ENCODE peak calls at places on chromosomes 5 and 9, in six cellular contexts. M is heart left ventricle; V is activated CD4-positive, alpha-beta T cell treated with anti-CD3 and anti-CD28 coated beads, Interleukin-2, amount 50 U/mL, for 1 hour; R is amniotic stem cell; Z is stomach; B is OCI-M1. G is an unnamed sample.

GRCh38 chr5:68953151-68953884 is 140.5 kb upstream of the SLC30A5 start:
- DNase-seq in V (no peak), B (no peak), R (no peak), Z (no peak), M (no peak), G (no peak)

GRCh38 chr5:153515269-153515668 is 24.8 kb downstream of the GRIA1 start:
- DNase-seq in R (no peak), V (no peak), Z (no peak), B (no peak), M (no peak), G (no peak)

GRCh38 chr9:115373000-115373709 is 255.2 kb upstream of the TNC start:
- DNase-seq in V (no peak), R (peak; percentile 66), Z (peak; percentile 38), B (no peak), M (no peak), G (no peak)

GRCh38 chr5:43063731-43064171 is 23.6 kb upstream of the ANXA2R start:
- DNase-seq in R (no peak), B (no peak), Z (no peak), M (no peak), V (no peak), G (no peak)

GRCh38 chr9:111525056-111525977 is at the start of gene ZNF483:
- DNase-seq in B (no peak), Z (peak; percentile 82), M (peak; percentile 83), V (peak; percentile 72), R (peak; percentile 45), G (peak; percentile 70)

GRCh38 chr9:135022191-135022870 is 65.1 kb upstream of the OLFM1 start:
- DNase-seq in B (no peak), Z (no peak), V (no peak), M (no peak), R (no peak), G (no peak)

GRCh38 chr5:33400675-33401074 is 40.1 kb upstream of the TARS1 start:
- DNase-seq in Z (no peak), M (no peak), V (no peak), B (no peak), R (no peak), G (no peak)

GRCh38 chr9:6109571-6109970 is 94.1 kb upstream of the RANBP6 start:
- DNase-seq in Z (no peak), B (no peak), M (no peak), R (no peak), V (no peak), G (no peak)

GRCh38 chr5:169746147-169746694 is 109.1 kb downstream of the DOCK2 start:
- DNase-seq in M (no peak), B (peak; percentile 81), R (no peak), Z (no peak), V (no peak), G (no peak)

GRCh38 chr9:38761999-38762398 is 42.1 kb upstream of the FAM240B start:
- DNase-seq in Z (no peak), B (no peak), R (no peak), M (no peak), V (no peak), G (no peak)

GRCh38 chr5:4563400-4563799 is 576.7 kb upstream of the ADAMTS16 start:
- DNase-seq in V (no peak), R (no peak), M (no peak), B (peak; percentile 50), Z (no peak), G (no peak)

GRCh38 chr5:127970854-127971425 is 112.6 kb upstream of the SLC12A2 start:
- DNase-seq in M (no peak), B (no peak), V (no peak), R (no peak), Z (no peak), G (no peak)

GRCh38 chr5:148372883-148373282 is 10.9 kb upstream of the FBXO38 start:
- DNase-seq in B (no peak), M (no peak), V (no peak), Z (no peak), R (no peak), G (no peak)

GRCh38 chr5:136666970-136667620 is 301.8 kb upstream of the TRPC7 start:
- DNase-seq in Z (no peak), R (no peak), B (no peak), V (no peak), M (no peak), G (no peak)

GRCh38 chr5:386432-387341 is 56.3 kb upstream of the EXOC3 start:
- DNase-seq in Z (no peak), V (no peak), R (no peak), M (no peak), B (no peak), G (no peak)

GRCh38 chr5:134082264-134082992 is 32.1 kb upstream of the TCF7 start:
- DNase-seq in R (no peak), M (no peak), Z (no peak), B (no peak), V (no peak), G (no peak)

GRCh38 chr9:72844440-72844768 is 108.4 kb downstream of the ALDH1A1 start:
- DNase-seq in R (no peak), M (no peak), V (no peak), Z (no peak), B (no peak), G (no peak)

GRCh38 chr5:134174841-134175839 is 1.6 kb downstream of the SKP1 start:
- DNase-seq in R (peak; percentile 27), M (no peak), V (no peak), B (peak; percentile 63), Z (no peak), G (no peak)